ENCODE peak calls at places on chromosomes 7 and 10, in five cellular contexts. D is brain microvascular endothelial cell, E is MG63, V is right cardiac atrium, K is dorsolateral prefrontal cortex. Y is an unnamed sample. For H3K27me3, the result is how much of the 10 kb centered on the place peaks cover.

GRCh38 chr10:44341901-44342300 is 43.0 kb downstream of the CXCL12 start:
- DNase-seq in K (no peak), E (no peak), D (no peak), V (no peak), Y (no peak)

GRCh38 chr10:60662917-60663614 is 115.2 kb upstream of the CDK1 start:
- DNase-seq in E (no peak), K (no peak), D (peak), V (no peak), Y (peak)

GRCh38 chr10:102611514-102612095 is 32.7 kb upstream of the TRIM8 start:
- DNase-seq in V (no peak), D (no peak), E (no peak), K (no peak), Y (peak)

GRCh38 chr10:20207700-20208099 is 391.5 kb downstream of the PLXDC2 start:
- DNase-seq in K (no peak), V (no peak), D (no peak), E (no peak), Y (no peak)

GRCh38 chr7:142712617-142712957 is 36.7 kb upstream of the PRSS1 start:
- DNase-seq in K (no peak), V (no peak), D (no peak), E (no peak), Y (no peak)

GRCh38 chr7:93719546-93719945 is 145.0 kb upstream of the CALCR start:
- DNase-seq in V (no peak), D (peak), K (no peak), E (no peak), Y (peak)

GRCh38 chr7:55160539-55160938 is 141.7 kb downstream of the EGFR start:
- DNase-seq in V (no peak), E (peak), D (peak), K (no peak), Y (peak)

GRCh38 chr7:117424090-117424829 is 3.0 kb downstream of the ASZ1 start:
- DNase-seq in K (no peak), E (no peak), D (no peak), V (no peak), Y (no peak)

GRCh38 chr10:49457686-49458085 is 61.8 kb upstream of the DRGX start:
- DNase-seq in D (no peak), E (no peak), K (no peak), V (no peak), Y (no peak)

GRCh38 chr7:130942211-130942964 is 208.4 kb upstream of the KLF14 start:
- DNase-seq in V (no peak), D (no peak), K (no peak), E (peak), Y (no peak)

GRCh38 chr7:102439963-102440795 is 6.8 kb downstream of the ORAI2 start:
- DNase-seq in V (peak), D (peak), K (no peak), E (peak), Y (peak)

GRCh38 chr10:28532223-28532508 is 752 bp upstream of the WAC start:
- DNase-seq in D (no peak), K (peak), V (no peak), E (no peak), Y (peak)

GRCh38 chr10:35626971-35627507 is 15.1 kb downstream of the FZD8 start:
- DNase-seq in E (no peak), K (no peak), V (no peak), D (no peak), Y (peak)

GRCh38 chr7:153430931-153431330 is 621.3 kb upstream of the DPP6 start:
- DNase-seq in V (no peak), K (no peak), D (no peak), E (no peak), Y (no peak)

GRCh38 chr7:98399462-98399861 is 1.4 kb downstream of the BAIAP2L1 start:
- DNase-seq in E (no peak), V (no peak), D (no peak), K (no peak), Y (peak)

GRCh38 chr10:109961181-109962001 is 38.1 kb upstream of the XPNPEP1 start:
- DNase-seq in V (no peak), D (peak), K (no peak), E (no peak), Y (peak)

GRCh38 chr7:90626011-90626410 is 29.9 kb downstream of the CDK14 start:
- DNase-seq in E (no peak), K (no peak), D (peak), V (no peak), Y (peak)

GRCh38 chr7:116799912-116800311 is 62.5 kb upstream of the CAPZA2 start:
- DNase-seq in K (no peak), D (no peak), E (peak), V (no peak), Y (no peak)

GRCh38 chr10:132697568-132698200 is 88.3 kb downstream of the NKX6-2 start:
- DNase-seq in K (peak), V (no peak), D (no peak), E (no peak), Y (no peak)

GRCh38 chr7:157389951-157390730 is 53.3 kb downstream of the DNAJB6 start:
- DNase-seq in K (no peak), E (no peak), D (peak), V (peak), Y (peak)

GRCh38 chr10:43292745-43293676 is 26.1 kb upstream of the RASGEF1A start:
- DNase-seq in V (peak), K (peak), E (peak), D (peak), Y (peak)

DNA sequence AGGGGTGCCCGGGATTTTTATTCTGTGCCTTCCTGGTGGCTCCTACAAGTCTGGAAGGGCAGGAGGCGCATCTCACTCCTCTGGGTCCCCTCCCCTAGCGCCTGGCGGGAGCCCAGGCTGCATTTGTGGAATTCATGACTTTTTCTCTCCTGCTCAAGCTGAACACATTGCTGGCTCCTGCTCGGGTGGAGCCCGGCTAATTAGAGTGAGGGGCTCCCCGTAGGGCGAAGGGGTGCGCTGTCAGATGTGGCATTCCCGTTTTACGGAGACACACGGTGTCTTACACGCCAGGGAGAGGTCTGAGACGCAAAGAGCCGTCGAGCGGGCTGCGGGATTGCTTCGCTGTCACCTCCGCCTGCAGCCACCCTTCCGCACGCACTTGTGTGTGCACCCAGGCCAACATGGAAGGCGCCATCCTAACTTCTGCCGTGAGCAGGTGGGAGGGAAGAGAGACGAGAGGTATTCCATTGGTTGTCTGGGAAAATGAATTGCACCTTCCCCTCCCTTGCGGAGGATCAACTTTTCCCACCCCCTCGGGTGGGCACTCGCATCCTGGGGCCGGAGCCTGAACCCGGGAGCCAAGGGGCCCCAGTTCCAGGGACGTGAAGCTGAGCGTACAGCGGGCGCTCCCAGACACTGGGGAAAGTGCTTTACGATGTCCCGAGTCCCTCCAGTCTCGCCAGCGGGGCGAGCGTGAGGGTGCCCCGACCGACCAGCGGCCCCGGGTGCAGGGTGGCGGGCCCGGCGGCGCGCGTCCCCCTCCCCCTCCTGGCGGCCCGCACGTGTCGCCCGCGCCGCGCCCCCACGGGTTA is 1.2 kb upstream of the IKZF1 start:
- DNase-seq in V (no peak), D (no peak), E (no peak), K (no peak), Y (no peak)
- H3K27me3 ChIP-seq in V (under half), D (under half), E (under half), K (under half), Y (half or more)

GRCh38 chr10:3398825-3399646 is 226.5 kb upstream of the PITRM1 start:
- DNase-seq in D (no peak), V (peak), E (no peak), K (peak), Y (peak)
- H3K27me3 ChIP-seq in D (under half), V (under half), E (under half), K (under half), Y (under half)

GRCh38 chr10:114244126-114244525 is 5.1 kb downstream of the VWA2 start:
- DNase-seq in E (no peak), D (no peak), V (no peak), K (no peak), Y (no peak)

GRCh38 chr10:114239994-114240345 is 916 bp downstream of the VWA2 start:
- DNase-seq in E (no peak), K (no peak), D (no peak), V (no peak), Y (no peak)

GRCh38 chr10:114243661-114244060 is 4.6 kb downstream of the VWA2 start:
- DNase-seq in E (no peak), K (no peak), D (no peak), V (no peak), Y (no peak)

GRCh38 chr10:114239117-114239993 is at the start of gene VWA2:
- DNase-seq in E (peak), V (peak), K (no peak), D (no peak), Y (no peak)

DNA sequence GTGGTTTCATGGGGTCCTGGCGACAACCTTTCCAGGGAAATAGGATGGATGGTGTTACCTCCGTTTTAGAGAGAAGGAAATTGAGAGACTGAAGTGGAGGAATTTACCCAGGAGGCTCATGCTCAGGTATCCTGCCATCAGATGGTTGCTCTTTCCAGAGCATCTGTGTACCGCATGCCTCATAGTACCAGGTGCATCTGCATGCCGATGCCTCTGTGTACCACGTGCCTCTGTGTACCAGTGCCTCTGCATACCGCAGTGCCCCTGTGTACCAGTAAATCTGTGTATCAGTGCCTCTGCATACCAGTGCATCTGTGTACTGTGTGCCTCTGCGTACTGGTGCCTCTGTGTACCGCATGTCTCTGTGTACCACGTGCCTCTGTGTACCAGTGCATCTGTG is 3.2 kb downstream of the VWA2 start:
- DNase-seq in D (no peak), V (no peak), K (no peak), E (no peak), Y (no peak)
- H3K27me3 ChIP-seq in D (half or more), V (under half), K (under half), E (under half), Y (half or more)

GRCh38 chr7:6708304-6708703 is 1.6 kb upstream of the ZNF12 start:
- DNase-seq in D (no peak), K (no peak), V (no peak), E (no peak), Y (no peak)
- H3K27me3 ChIP-seq in D (under half), K (under half), V (under half), E (under half), Y (under half)

GRCh38 chr7:70776627-70777101 is 355.3 kb upstream of the GALNT17 start:
- DNase-seq in V (no peak), E (no peak), K (peak), D (no peak), Y (peak)

GRCh38 chr7:70777251-70777650 is 354.7 kb upstream of the GALNT17 start:
- DNase-seq in K (no peak), D (no peak), E (no peak), V (no peak), Y (no peak)

GRCh38 chr7:70779321-70779720 is 352.6 kb upstream of the GALNT17 start:
- DNase-seq in E (no peak), K (no peak), D (no peak), V (no peak), Y (no peak)

GRCh38 chr7:70775570-70776156 is 356.3 kb upstream of the GALNT17 start:
- DNase-seq in E (no peak), D (no peak), V (no peak), K (no peak), Y (peak)

GRCh38 chr7:70778585-70778984 is 353.4 kb upstream of the GALNT17 start:
- DNase-seq in K (no peak), V (no peak), E (no peak), D (no peak), Y (no peak)
- H3K27me3 ChIP-seq in K (under half), V (under half), E (under half), D (under half), Y (under half)

DNA sequence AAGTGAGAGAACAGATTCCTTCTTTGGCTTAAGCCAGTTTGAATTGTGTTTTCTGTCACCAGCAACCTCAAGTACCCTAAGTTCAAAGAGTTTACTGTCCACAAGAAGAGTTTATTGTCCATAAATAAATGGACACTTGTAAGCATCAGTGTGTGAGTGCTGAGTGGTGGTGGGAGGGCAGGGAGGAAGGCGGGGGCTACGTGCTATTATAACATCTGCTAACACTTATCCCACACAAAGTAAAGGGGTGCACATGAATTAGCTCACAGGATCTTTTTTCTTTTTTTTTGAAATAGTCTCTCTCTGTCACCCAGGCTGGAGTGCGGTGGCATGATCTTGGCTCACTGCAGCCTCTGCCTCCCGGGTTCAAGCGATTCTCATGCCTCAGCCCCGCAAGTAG is 87.2 kb downstream of the MICALL2 start:
- DNase-seq in K (no peak), E (no peak), D (no peak), V (no peak), Y (no peak)
- H3K27me3 ChIP-seq in K (under half), E (under half), D (under half), V (under half), Y (half or more)

GRCh38 chr7:44269943-44270493 is 55.4 kb downstream of the CAMK2B start:
- DNase-seq in D (no peak), V (no peak), E (no peak), K (no peak), Y (no peak)
- H3K27me3 ChIP-seq in D (under half), V (under half), E (under half), K (under half), Y (under half)

GRCh38 chr7:100794741-100795140 is 32.6 kb downstream of the EPHB4 start:
- DNase-seq in V (no peak), K (no peak), E (no peak), D (no peak), Y (no peak)

GRCh38 chr7:100802951-100803350 is 24.4 kb downstream of the EPHB4 start:
- DNase-seq in E (no peak), D (no peak), K (no peak), V (no peak), Y (peak)

GRCh38 chr7:100801833-100802568 is 25.3 kb downstream of the EPHB4 start:
- DNase-seq in V (peak), E (peak), K (no peak), D (peak), Y (peak)

GRCh38 chr7:100803398-100804161 is 23.7 kb downstream of the EPHB4 start:
- DNase-seq in V (peak), D (peak), E (peak), K (peak), Y (peak)

GRCh38 chr7:100799037-100799896 is 28.1 kb downstream of the EPHB4 start:
- DNase-seq in D (peak), E (peak), K (peak), V (peak), Y (peak)
- H3K27me3 ChIP-seq in D (under half), E (under half), K (under half), V (under half), Y (under half)

GRCh38 chr7:28871083-28871482 is 87.0 kb downstream of the TRIL start:
- DNase-seq in K (no peak), V (no peak), D (no peak), E (no peak), Y (no peak)

GRCh38 chr7:28865494-28866257 is 92.5 kb downstream of the TRIL start:
- DNase-seq in K (no peak), V (no peak), E (no peak), D (peak), Y (no peak)

GRCh38 chr7:28862876-28863275 is 95.3 kb downstream of the TRIL start:
- DNase-seq in E (no peak), V (no peak), D (peak), K (no peak), Y (no peak)

GRCh38 chr7:28868700-28869099 is 89.4 kb downstream of the TRIL start:
- DNase-seq in K (no peak), E (no peak), D (no peak), V (no peak), Y (no peak)

DNA sequence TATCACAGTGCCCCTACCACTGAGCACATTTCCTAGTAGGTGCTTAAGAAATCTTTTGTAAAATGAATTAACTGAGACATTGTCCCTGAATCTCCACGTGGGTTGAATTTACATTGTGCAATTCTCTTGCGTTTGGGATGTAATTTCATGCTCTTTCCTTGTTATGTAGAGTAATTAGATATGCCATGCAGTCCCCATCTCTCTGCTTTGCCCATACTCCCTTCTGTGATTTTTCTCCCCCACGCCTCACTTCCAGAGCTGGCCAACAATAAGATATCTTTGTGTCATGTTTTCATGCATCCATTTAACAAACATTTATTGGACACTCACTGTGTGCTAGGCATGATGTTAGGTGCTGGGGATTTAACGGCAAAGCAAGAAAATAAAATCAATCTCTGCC is 90.9 kb downstream of the TRIL start:
- DNase-seq in V (no peak), E (no peak), K (no peak), D (no peak), Y (no peak)
- H3K27me3 ChIP-seq in V (under half), E (under half), K (under half), D (under half), Y (under half)

GRCh38 chr10:100858258-100858657 is 54.5 kb upstream of the SLF2 start:
- DNase-seq in D (no peak), K (no peak), E (no peak), V (no peak), Y (no peak)
- H3K27me3 ChIP-seq in D (under half), K (under half), E (under half), V (under half), Y (half or more)

Y was measured in GM23248.